ENCODE peak calls at places on chromosomes 1 and 21, in six cellular contexts. E is GM23338, Z is HCT116, I is K562, W is HepG2, S is GM12878. X is an unnamed sample.
A peak's percentile ranks its signal among the peaks of the same experiment; 100 is the strongest.

GRCh38 chr1:17016317-17016661 is 4.6 kb upstream of the ATP13A2 start:
- DNase-seq in E (peak; percentile 24), Z (no peak), I (no peak), W (no peak), S (no peak), X (no peak)

GRCh38 chr1:202084791-202085681 is 37.7 kb upstream of the GPR37L1 start:
- DNase-seq in E (peak; percentile 32), Z (peak; percentile 87), I (no peak), W (peak; percentile 99), S (no peak), X (no peak)

GRCh38 chr1:3495776-3496745 is 41.6 kb downstream of the ARHGEF16 start:
- DNase-seq in E (no peak), Z (no peak), I (no peak), W (no peak), S (no peak), X (no peak)

GRCh38 chr1:186093437-186093836 is 281.6 kb downstream of the TPR start:
- DNase-seq in E (no peak), Z (no peak), I (no peak), W (no peak), S (no peak), X (no peak)

GRCh38 chr1:32071758-32072621 is 749 bp upstream of the TMEM39B start:
- DNase-seq in E (peak; percentile 32), Z (no peak), I (no peak), W (peak; percentile 34), S (no peak), X (no peak)

GRCh38 chr21:43292041-43292865 is 123.4 kb downstream of the CRYAA start:
- DNase-seq in E (no peak), Z (no peak), I (no peak), W (no peak), S (no peak), X (no peak)

GRCh38 chr21:33088384-33088783 is 18.4 kb downstream of the OLIG1 start:
- DNase-seq in E (no peak), Z (no peak), I (no peak), W (no peak), S (no peak), X (no peak)

GRCh38 chr1:113978863-113979702 is at the start of gene OLFML3:
- DNase-seq in E (peak; percentile 98), Z (peak; percentile 66), I (peak; percentile 73), W (peak; percentile 87), S (peak; percentile 31), X (peak; percentile 30)

GRCh38 chr1:15656464-15656863 is 27.7 kb upstream of the PLEKHM2 start:
- DNase-seq in E (no peak), Z (no peak), I (no peak), W (no peak), S (no peak), X (no peak)

GRCh38 chr1:55580845-55581332 is 365.7 kb upstream of the USP24 start:
- DNase-seq in E (no peak), Z (peak; percentile 23), I (no peak), W (peak; percentile 25), S (no peak), X (no peak)

GRCh38 chr1:110668523-110668922 is 6.2 kb downstream of the KCNA3 start:
- DNase-seq in E (no peak), Z (no peak), I (no peak), W (no peak), S (no peak), X (no peak)

GRCh38 chr1:53110370-53111072 is 31.9 kb downstream of the SLC1A7 start:
- DNase-seq in E (no peak), Z (no peak), I (no peak), W (no peak), S (no peak), X (no peak)

GRCh38 chr1:40383488-40384412 is 10.2 kb downstream of the SMAP2 start:
- DNase-seq in E (no peak), Z (no peak), I (peak; percentile 44), W (peak; percentile 76), S (no peak), X (no peak)
- H3K4me1 ChIP-seq in E (no peaks in the 10 kb centered on the region), Z (no peaks in the 10 kb centered on the region), I (peaks cover 65% of the 10 kb centered on the region), W (peaks cover 90% of the 10 kb centered on the region), S (peaks cover 66% of the 10 kb centered on the region), X (peaks cover 63% of the 10 kb centered on the region)

DNA sequence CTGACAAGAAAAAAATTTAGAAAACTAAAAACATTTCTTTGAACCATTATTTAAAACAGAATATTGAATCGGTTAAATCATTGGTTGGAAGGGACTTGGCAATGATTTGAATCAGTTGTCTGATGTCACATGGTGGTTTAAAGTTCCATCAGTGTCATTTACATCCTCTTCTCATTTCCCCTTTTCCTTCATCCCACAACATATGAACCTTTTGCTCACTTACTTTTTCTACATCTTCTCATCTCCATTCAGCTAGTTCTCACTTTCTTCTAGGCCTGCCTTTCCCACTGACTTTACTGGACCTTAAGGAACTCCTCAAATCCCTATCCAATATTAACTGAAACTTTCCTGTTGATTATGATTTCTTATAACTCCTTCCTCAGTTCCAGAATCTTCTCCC is 58.5 kb downstream of the PHACTR4 start:
- DNase-seq in E (no peak), Z (no peak), I (no peak), W (no peak), S (no peak), X (no peak)
- H3K4me3 ChIP-seq in E (no peak overlapping the region), Z (no peak overlapping the region), I (no peak overlapping the region), W (no peak overlapping the region), S (no peak overlapping the region), X (no peak overlapping the region)

GRCh38 chr1:36865080-36865900 is 169.0 kb downstream of the GRIK3 start:
- DNase-seq in E (no peak), Z (no peak), I (peak; percentile 37), W (no peak), S (no peak), X (no peak)
- TF ChIP-seq REST in E (no peak), Z (no peak), I (no peak), W (no peak), S (no peak), X (no peak)

GRCh38 chr1:234968470-234968869 is 160.2 kb downstream of the TOMM20 start:
- DNase-seq in E (no peak), Z (no peak), I (no peak), W (no peak), S (no peak), X (no peak)
- H3K4me1 ChIP-seq in E (peaks cover 19% of the 10 kb centered on the region), Z (peaks cover 7% of the 10 kb centered on the region), I (peaks cover 59% of the 10 kb centered on the region), W (peaks cover 74% of the 10 kb centered on the region), S (peaks cover 71% of the 10 kb centered on the region), X (peaks cover 64% of the 10 kb centered on the region)

GRCh38 chr1:200977071-200977754 is 46.3 kb downstream of the KIF21B start:
- DNase-seq in E (no peak), Z (no peak), I (no peak), W (no peak), S (no peak), X (no peak)
- H3K4me3 ChIP-seq in E (no peak overlapping the region), Z (no peak overlapping the region), I (no peak overlapping the region), W (no peak overlapping the region), S (no peak overlapping the region), X (no peak overlapping the region)

DNA sequence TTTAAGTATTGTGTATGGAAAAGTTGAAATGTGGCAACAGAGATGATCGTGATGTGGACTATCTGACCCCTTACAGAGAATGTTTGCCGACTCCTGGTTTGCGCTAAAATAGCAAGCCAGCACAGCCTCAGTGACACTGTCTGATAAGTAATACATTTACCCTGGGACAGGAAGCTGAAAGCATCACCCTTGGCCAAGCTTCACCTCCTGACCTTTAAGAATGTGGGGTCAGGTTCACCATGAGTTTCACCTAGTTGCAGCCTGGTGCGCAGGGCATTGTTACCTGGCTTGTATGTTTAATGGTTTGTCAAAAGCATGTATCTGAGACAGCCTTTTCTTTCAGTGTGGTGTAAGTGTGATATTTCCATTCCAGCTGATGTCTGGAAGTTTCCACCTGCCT is 29.2 kb downstream of the TRAF5 start:
- DNase-seq in E (no peak), Z (no peak), I (no peak), W (peak; percentile 39), S (no peak), X (no peak)
- TF ChIP-seq REST in E (no peak), Z (no peak), I (no peak), W (no peak), S (no peak), X (no peak)